ENCODE peak calls at places on chromosomes 11 and 22, in four cellular contexts. A is WTC11, W is K562, L is HepG2. V is an unnamed sample.

GRCh38 chr11:110432713-110433392 is 3.1 kb downstream of the FDX1 start:
- DNase-seq in A (no peak), W (no peak), L (no peak), V (no peak)

GRCh38 chr11:10197091-10197490 is 96.9 kb downstream of the SBF2 start:
- DNase-seq in A (no peak), W (no peak), L (no peak), V (no peak)

GRCh38 chr11:32478277-32478731 is 43.0 kb upstream of the WT1 start:
- DNase-seq in A (no peak), W (no peak), L (no peak), V (no peak)

GRCh38 chr11:128039140-128040021 is 548.0 kb downstream of the ETS1 start:
- DNase-seq in A (no peak), W (no peak), L (no peak), V (no peak)

GRCh38 chr11:93870616-93871015 is 20.2 kb upstream of the VSTM5 start:
- DNase-seq in A (no peak), W (no peak), L (no peak), V (no peak)

GRCh38 chr11:59142530-59143507 is at the start of gene FAM111A:
- DNase-seq in A (peak), W (peak), L (peak), V (no peak)

GRCh38 chr11:116721983-116722382 is 50.8 kb downstream of the BUD13 start:
- DNase-seq in A (no peak), W (no peak), L (no peak), V (no peak)

GRCh38 chr11:61919113-61919840 is 1.9 kb upstream of the RAB3IL1 start:
- DNase-seq in A (no peak), W (no peak), L (no peak), V (no peak)

GRCh38 chr11:65471410-65471762 is 27.5 kb upstream of the MALAT1 start:
- DNase-seq in A (peak), W (peak), L (peak), V (no peak)

GRCh38 chr11:123576082-123576481 is 78.3 kb downstream of the SCN3B start:
- DNase-seq in A (no peak), W (no peak), L (no peak), V (no peak)

GRCh38 chr22:37082251-37082650 is 27.3 kb downstream of the TMPRSS6 start:
- DNase-seq in A (no peak), W (no peak), L (no peak), V (no peak)

GRCh38 chr11:74437441-74437840 is 29.9 kb downstream of the KCNE3 start:
- DNase-seq in A (no peak), W (no peak), L (no peak), V (no peak)

GRCh38 chr11:25981998-25982397 is 349.9 kb upstream of the ANO3 start:
- DNase-seq in A (no peak), W (no peak), L (peak), V (peak)

GRCh38 chr11:120337896-120338840 is 2.0 kb downstream of the ARHGEF12 start:
- DNase-seq in A (no peak), W (no peak), L (peak), V (no peak)

GRCh38 chr11:2912498-2912897 is 16.7 kb downstream of the PHLDA2 start:
- DNase-seq in A (no peak), W (peak), L (peak), V (no peak)

GRCh38 chr11:75603791-75604736 is 42.0 kb downstream of the SERPINH1 start:
- DNase-seq in A (no peak), W (no peak), L (no peak), V (no peak)

GRCh38 chr22:39264344-39265116 is 19.7 kb upstream of the PDGFB start:
- DNase-seq in A (no peak), W (no peak), L (no peak), V (no peak)

GRCh38 chr11:126991596-126991995 is 9.0 kb downstream of the KIRREL3 start:
- DNase-seq in A (no peak), W (no peak), L (no peak), V (no peak)

GRCh38 chr11:79043726-79044125 is 397.1 kb downstream of the TENM4 start:
- DNase-seq in A (no peak), W (no peak), L (no peak), V (no peak)

GRCh38 chr11:68002575-68002942 is 1.3 kb downstream of the UNC93B1 start:
- DNase-seq in A (no peak), W (no peak), L (no peak), V (no peak)

GRCh38 chr11:72696866-72697428 is 22.7 kb upstream of the PDE2A start:
- DNase-seq in A (peak), W (peak), L (no peak), V (no peak)

GRCh38 chr22:41009222-41009948 is 58.2 kb downstream of the RBX1 start:
- DNase-seq in A (no peak), W (no peak), L (no peak), V (no peak)

GRCh38 chr22:46125311-46125710 is 25.0 kb upstream of the PPARA start:
- DNase-seq in A (no peak), W (no peak), L (no peak), V (no peak)

GRCh38 chr11:33722579-33723234 is 13.5 kb downstream of the CD59 start:
- DNase-seq in A (no peak), W (peak), L (no peak), V (no peak)

GRCh38 chr11:125272092-125272491 is 107.5 kb downstream of the PKNOX2 start:
- DNase-seq in A (no peak), W (no peak), L (no peak), V (no peak)

GRCh38 chr22:47599753-47600152 is 837.3 kb downstream of the TBC1D22A start:
- DNase-seq in A (no peak), W (no peak), L (no peak), V (no peak)

GRCh38 chr11:120142072-120142423 is 4.1 kb upstream of the TRIM29 start:
- DNase-seq in A (no peak), W (no peak), L (no peak), V (no peak)

GRCh38 chr11:2909145-2909914 is 19.9 kb downstream of the PHLDA2 start:
- DNase-seq in A (peak), W (no peak), L (no peak), V (no peak)

GRCh38 chr11:47083913-47084312 is 92.8 kb downstream of the ARFGAP2 start:
- DNase-seq in A (no peak), W (no peak), L (no peak), V (no peak)

GRCh38 chr11:120709808-120710207 is 198.3 kb downstream of the GRIK4 start:
- DNase-seq in A (no peak), W (no peak), L (no peak), V (no peak)

GRCh38 chr11:16372355-16372754 is 16.0 kb upstream of the SOX6 start:
- DNase-seq in A (no peak), W (peak), L (no peak), V (no peak)

GRCh38 chr11:116948375-116948774 is 111.0 kb upstream of the APOA1 start:
- DNase-seq in A (no peak), W (no peak), L (no peak), V (no peak)

GRCh38 chr11:2388431-2389024 is 11.4 kb downstream of the CD81 start:
- DNase-seq in A (no peak), W (no peak), L (no peak), V (no peak)

GRCh38 chr11:47261291-47261800 is 3.5 kb downstream of the NR1H3 start:
- DNase-seq in A (no peak), W (no peak), L (no peak), V (no peak)

DNA sequence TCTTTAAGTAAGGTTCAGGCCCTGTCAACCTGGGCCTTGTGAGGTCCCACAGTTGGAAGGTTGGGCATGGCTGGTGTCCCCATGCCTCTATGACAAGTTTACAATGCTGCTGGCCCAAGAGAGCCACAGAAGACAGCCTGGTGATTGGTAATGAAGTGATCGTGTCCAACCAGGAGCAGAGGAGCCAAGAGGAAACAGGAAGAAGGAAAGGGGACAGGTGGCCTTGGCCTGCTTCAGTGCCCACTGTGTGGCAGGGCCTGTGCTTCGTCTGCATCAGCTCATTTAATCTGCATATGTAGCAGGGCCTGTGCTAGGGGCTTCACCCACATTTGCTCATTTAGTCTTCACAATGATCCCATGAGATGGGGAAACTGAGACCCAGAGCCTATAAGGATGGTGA is 42.1 kb upstream of the CSNK2A3 start:
- DNase-seq in A (no peak), W (no peak), L (no peak), V (no peak)
- TF ChIP-seq ELF4 in A (no peak), W (no peak), L (no peak), V (no peak)

GRCh38 chr11:102330226-102330625 is 12.9 kb downstream of the BIRC3 start:
- DNase-seq in A (no peak), W (no peak), L (no peak), V (no peak)

GRCh38 chr11:102338479-102339010 is 8.5 kb upstream of the BIRC2 start:
- DNase-seq in A (no peak), W (no peak), L (no peak), V (no peak)

GRCh38 chr11:102328748-102329147 is 11.5 kb downstream of the BIRC3 start:
- DNase-seq in A (no peak), W (no peak), L (no peak), V (no peak)

DNA sequence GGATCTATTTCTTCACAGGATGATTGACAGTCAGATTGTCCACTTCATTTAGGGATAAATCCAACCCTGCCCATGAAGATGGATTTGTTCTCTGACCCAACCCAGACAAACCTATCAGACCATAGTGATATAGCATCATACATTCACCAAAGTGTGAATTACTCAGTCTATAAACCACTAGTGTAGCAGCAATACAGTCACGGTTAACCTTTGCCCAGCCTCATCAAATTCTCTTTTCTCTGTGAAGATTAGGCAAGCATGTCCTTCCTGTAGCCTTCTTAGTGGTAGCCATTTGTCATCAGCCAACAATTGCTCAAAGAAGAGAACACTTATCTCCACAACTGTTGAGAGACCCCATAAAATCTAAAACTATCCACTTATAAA is 14.4 kb upstream of the BIRC2 start:
- DNase-seq in A (no peak), W (no peak), L (no peak), V (no peak)
- TF ChIP-seq ELF4 in A (no peak), W (no peak), L (no peak), V (no peak)

DNA sequence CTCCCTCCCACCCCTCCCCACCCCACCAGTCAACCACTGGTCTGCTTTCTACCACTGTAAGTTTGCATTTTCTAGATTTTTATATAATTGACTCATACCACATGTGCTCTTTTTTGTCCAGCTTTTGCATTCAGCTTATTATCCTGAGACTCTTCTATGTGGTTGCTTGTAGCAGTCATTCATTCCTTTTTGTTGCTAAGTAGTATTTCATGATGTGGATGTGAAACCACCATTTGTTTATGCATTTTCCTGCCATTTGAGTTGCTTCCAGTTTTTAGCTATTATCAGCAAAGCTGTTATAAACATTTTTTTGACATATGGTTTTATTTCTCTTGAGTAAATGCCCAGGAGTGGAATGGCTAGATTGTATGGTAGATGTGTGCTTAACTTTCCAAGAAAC is 77.0 kb upstream of the FGF3 start:
- DNase-seq in A (no peak), W (no peak), L (no peak), V (no peak)
- TF ChIP-seq ELF4 in A (no peak), W (no peak), L (no peak), V (no peak)

DNA sequence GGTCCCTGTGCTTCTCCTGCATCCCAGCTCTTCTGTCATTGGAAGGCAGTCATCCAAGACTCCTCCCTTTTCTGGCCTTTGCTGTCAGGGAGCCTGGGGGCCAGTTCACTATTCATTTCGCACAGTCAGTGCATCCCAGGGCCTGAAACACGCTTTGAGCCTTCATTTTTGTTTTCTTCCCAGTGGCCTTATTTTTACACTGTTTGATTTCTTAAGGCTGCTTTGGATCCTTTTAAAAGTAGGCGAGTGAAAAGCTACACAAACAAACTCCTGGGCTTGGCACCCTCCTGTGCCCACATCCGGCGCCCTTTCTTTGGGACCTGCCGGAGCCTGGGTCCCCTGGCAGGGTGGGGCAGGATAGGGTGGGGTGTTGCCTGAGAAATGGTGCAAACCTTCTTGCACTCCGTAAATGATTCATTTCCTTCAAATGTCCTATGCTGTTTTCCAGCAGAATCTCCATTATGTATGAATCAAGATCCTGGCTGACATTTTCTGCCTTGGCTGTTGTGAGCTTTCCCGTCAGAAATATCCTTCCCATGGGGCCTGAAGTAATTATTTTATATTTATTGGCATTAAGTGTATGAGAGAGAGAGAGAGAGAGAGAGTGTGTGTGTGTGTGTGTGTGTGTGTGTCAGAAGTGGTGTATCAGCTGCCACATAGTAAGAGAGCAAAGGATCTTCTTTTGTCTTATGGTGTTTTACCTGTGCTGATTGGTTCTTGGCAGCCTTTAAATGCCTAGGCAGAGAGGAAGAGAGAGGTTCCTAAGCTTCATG is 45.6 kb downstream of the BCR start:
- DNase-seq in A (no peak), W (peak), L (no peak), V (no peak)
- TF ChIP-seq ELF4 in A (no peak), W (no peak), L (no peak), V (no peak)

GRCh38 chr22:44019846-44020245 is 4.3 kb upstream of the PARVB start:
- DNase-seq in A (no peak), W (no peak), L (no peak), V (no peak)

GRCh38 chr22:44019416-44019815 is 4.7 kb upstream of the PARVB start:
- DNase-seq in A (no peak), W (no peak), L (no peak), V (no peak)

GRCh38 chr22:44023404-44024287 is 456 bp upstream of the PARVB start:
- DNase-seq in A (peak), W (peak), L (no peak), V (peak)

GRCh38 chr22:44018594-44018993 is 5.5 kb upstream of the PARVB start:
- DNase-seq in A (no peak), W (no peak), L (no peak), V (no peak)

DNA sequence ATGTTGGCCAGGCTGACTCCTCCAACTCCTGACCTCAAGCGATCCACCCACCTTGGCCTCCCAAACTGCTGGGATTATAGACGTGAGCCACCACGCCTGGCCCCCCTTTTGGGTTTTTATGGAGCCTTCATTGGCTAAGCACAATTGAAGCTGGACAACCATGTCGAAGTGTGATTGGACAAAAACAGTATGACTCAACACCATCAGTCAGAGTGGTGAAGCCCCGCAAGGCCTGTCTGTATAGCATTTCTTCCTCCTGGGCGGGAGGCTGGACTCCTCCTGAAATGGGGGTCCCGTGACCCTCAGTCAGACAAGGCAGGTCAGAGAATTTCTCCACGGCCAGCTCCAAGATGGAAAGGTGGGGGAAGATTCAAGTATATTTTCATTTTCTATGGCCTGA is 3.1 kb upstream of the PARVB start:
- DNase-seq in A (no peak), W (peak), L (no peak), V (no peak)
- TF ChIP-seq ELF4 in A (no peak), W (no peak), L (no peak), V (no peak)

GRCh38 chr11:36499325-36499724 is 10.7 kb downstream of the TRAF6 start:
- DNase-seq in A (no peak), W (no peak), L (no peak), V (no peak)
- TF ChIP-seq ELF4 in A (no peak), W (no peak), L (no peak), V (no peak)

GRCh38 chr11:45431301-45432018 is 145.3 kb upstream of the SYT13 start:
- DNase-seq in A (no peak), W (no peak), L (no peak), V (no peak)

GRCh38 chr11:45435706-45436105 is 149.6 kb upstream of the SYT13 start:
- DNase-seq in A (no peak), W (no peak), L (no peak), V (no peak)

GRCh38 chr11:45432100-45432499 is 146.0 kb upstream of the SYT13 start:
- DNase-seq in A (no peak), W (no peak), L (no peak), V (no peak)

GRCh38 chr11:45429719-45430118 is 143.6 kb upstream of the SYT13 start:
- DNase-seq in A (no peak), W (no peak), L (no peak), V (no peak)

DNA sequence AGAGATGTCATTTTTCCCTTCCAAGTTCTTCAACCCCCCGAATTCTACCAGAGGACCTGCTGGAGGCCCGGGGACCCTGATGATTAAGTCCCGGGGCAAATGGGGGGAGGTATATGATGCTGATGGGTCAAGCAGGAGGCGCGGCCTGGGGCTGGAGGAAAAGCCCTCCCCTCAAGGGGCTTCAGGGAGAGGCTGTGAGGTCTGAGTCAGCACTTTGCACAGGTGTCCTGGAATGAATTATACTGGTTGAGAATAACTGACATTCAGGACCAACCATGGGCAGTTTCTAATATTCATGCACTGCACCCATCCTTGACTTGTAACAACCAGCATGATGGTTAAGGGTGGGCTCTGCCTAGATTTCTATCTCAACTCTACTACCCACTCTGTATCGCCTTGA is 146.8 kb upstream of the SYT13 start:
- DNase-seq in A (no peak), W (no peak), L (no peak), V (no peak)
- TF ChIP-seq ELF4 in A (no peak), W (no peak), L (no peak), V (no peak)

GRCh38 chr11:35178067-35178805 is 39.3 kb downstream of the CD44 start:
- DNase-seq in A (no peak), W (no peak), L (no peak), V (no peak)

GRCh38 chr11:35177370-35177769 is 38.4 kb downstream of the CD44 start:
- DNase-seq in A (no peak), W (no peak), L (no peak), V (no peak)

GRCh38 chr11:35180311-35181233 is 41.6 kb downstream of the CD44 start:
- DNase-seq in A (no peak), W (no peak), L (no peak), V (no peak)

GRCh38 chr11:35178862-35179261 is 39.9 kb downstream of the CD44 start:
- DNase-seq in A (no peak), W (no peak), L (no peak), V (no peak)

GRCh38 chr11:35179466-35180135 is 40.6 kb downstream of the CD44 start:
- DNase-seq in A (no peak), W (no peak), L (no peak), V (no peak)
- TF ChIP-seq ELF4 in A (no peak), W (no peak), L (no peak), V (no peak)

V was measured in HEK293T.